ENCODE peak calls at places on chromosomes 3 and 15, in eight cellular contexts. W, M, A, T, E, B, F and L are unnamed samples.

GRCh38 chr15:45795487-45796069 is 160.7 kb downstream of the SQOR start:
- DNase-seq in W (peak), M (peak), A (no peak), T (no peak), E (no peak), B (peak), F (peak), L (no peak)

GRCh38 chr3:193780810-193781472 is 187.9 kb downstream of the OPA1 start:
- DNase-seq in W (no peak), M (peak), A (no peak), T (peak), E (peak), B (peak), F (peak), L (no peak)

GRCh38 chr3:65884072-65884471 is 154.6 kb downstream of the MAGI1 start:
- DNase-seq in W (no peak), M (no peak), A (no peak), T (no peak), E (peak), B (no peak), F (no peak), L (no peak)

GRCh38 chr15:41806291-41807181 is 21.4 kb upstream of the JMJD7 start:
- DNase-seq in W (no peak), M (no peak), A (no peak), T (peak), E (no peak), B (peak), F (no peak), L (no peak)

GRCh38 chr15:58731756-58732535 is 17.6 kb downstream of the ADAM10 start:
- DNase-seq in W (peak), M (peak), A (no peak), T (no peak), E (peak), B (no peak), F (no peak), L (no peak)

GRCh38 chr3:66405701-66406091 is 95.1 kb downstream of the LRIG1 start:
- DNase-seq in W (peak), M (peak), A (peak), T (no peak), E (peak), B (no peak), F (no peak), L (no peak)

GRCh38 chr15:80830677-80831076 is 51.5 kb downstream of the CEMIP start:
- DNase-seq in W (no peak), M (no peak), A (no peak), T (no peak), E (no peak), B (no peak), F (no peak), L (no peak)

GRCh38 chr15:40511472-40512133 is 40.8 kb downstream of the CHST14 start:
- DNase-seq in W (no peak), M (peak), A (no peak), T (no peak), E (peak), B (peak), F (peak), L (no peak)

GRCh38 chr15:74692327-74692726 is 3.5 kb downstream of the EDC3 start:
- DNase-seq in W (no peak), M (no peak), A (no peak), T (no peak), E (no peak), B (no peak), F (no peak), L (no peak)